ENCODE peak calls at places on chromosome 5, in nine cellular contexts. U, R, S, E, K, N, M, Q and F are unnamed samples.

GRCh38 chr5:1494780-1495524 is 28.8 kb downstream of the LPCAT1 start:
- DNase-seq in U (no peak), N (peak), K (peak), R (no peak), S (no peak), M (peak), E (peak), Q (no peak), F (no peak)

GRCh38 chr5:178296066-178296465 is 63.5 kb upstream of the PHYKPL start:
- DNase-seq in S (no peak), E (no peak), M (no peak), R (peak), Q (no peak), U (no peak), N (peak), K (peak), F (no peak)

GRCh38 chr5:99037668-99038067 is 108.9 kb upstream of the CHD1 start:
- DNase-seq in Q (no peak), E (no peak), R (no peak), K (peak), U (no peak), M (peak), N (peak), S (no peak), F (no peak)

GRCh38 chr5:32278403-32278802 is 34.3 kb downstream of the MTMR12 start:
- DNase-seq in E (no peak), M (no peak), Q (no peak), K (no peak), S (no peak), U (no peak), R (no peak), N (no peak), F (peak)

GRCh38 chr5:85545129-85545528 is 1072.6 kb upstream of the COX7C start:
- DNase-seq in U (no peak), S (no peak), Q (no peak), R (no peak), M (no peak), N (no peak), K (no peak), E (no peak), F (no peak)

GRCh38 chr5:55063899-55064298 is 38.5 kb upstream of the GZMA start:
- DNase-seq in N (no peak), U (no peak), R (no peak), Q (no peak), M (no peak), S (no peak), K (no peak), E (no peak), F (no peak)

GRCh38 chr5:55036477-55036876 is 12.4 kb downstream of the GZMK start:
- DNase-seq in N (no peak), Q (no peak), K (no peak), R (no peak), M (no peak), U (no peak), S (no peak), E (no peak), F (no peak)

GRCh38 chr5:15763754-15764153 is 263.8 kb downstream of the FBXL7 start:
- DNase-seq in S (no peak), E (no peak), R (no peak), K (no peak), M (no peak), N (no peak), Q (no peak), U (no peak), F (no peak)

GRCh38 chr5:89246252-89246651 is 363.3 kb upstream of the MEF2C start:
- DNase-seq in R (no peak), K (no peak), Q (no peak), S (no peak), N (no peak), U (peak), E (no peak), M (no peak), F (no peak)

GRCh38 chr5:10120934-10121333 is 128.8 kb downstream of the ATPSCKMT start:
- DNase-seq in M (no peak), U (no peak), S (no peak), R (no peak), N (no peak), Q (no peak), K (no peak), E (no peak), F (no peak)

GRCh38 chr5:43973318-43973717 is 370.3 kb downstream of the NNT start:
- DNase-seq in Q (no peak), K (no peak), E (no peak), S (no peak), R (no peak), N (no peak), M (no peak), U (no peak), F (no peak)

GRCh38 chr5:2205185-2205585 is 322.5 kb upstream of the IRX4 start:
- DNase-seq in M (no peak), S (no peak), N (no peak), R (no peak), K (no peak), Q (no peak), E (peak), U (no peak), F (no peak)

GRCh38 chr5:27612161-27612560 is 573.8 kb upstream of the CDH9 start:
- DNase-seq in Q (no peak), E (no peak), R (no peak), U (no peak), S (no peak), M (no peak), N (no peak), K (no peak), F (no peak)

GRCh38 chr5:73007051-73007450 is 51.2 kb downstream of the FCHO2 start:
- DNase-seq in Q (no peak), R (no peak), M (no peak), E (no peak), N (no peak), K (no peak), U (no peak), S (no peak), F (no peak)

GRCh38 chr5:91641730-91642350 is 258.7 kb upstream of the ARRDC3 start:
- DNase-seq in Q (peak), K (no peak), M (no peak), R (no peak), S (peak), N (no peak), U (peak), E (no peak), F (peak)

GRCh38 chr5:156258934-156259333 is 68.0 kb upstream of the SGCD start:
- DNase-seq in U (no peak), R (no peak), S (no peak), M (no peak), Q (no peak), N (no peak), E (no peak), K (no peak), F (no peak)

GRCh38 chr5:168187599-168187998 is 103.8 kb upstream of the WWC1 start:
- DNase-seq in N (no peak), E (no peak), R (no peak), U (no peak), Q (no peak), M (no peak), S (no peak), K (no peak), F (no peak)

GRCh38 chr5:1820381-1820780 is 19.2 kb downstream of the NDUFS6 start:
- DNase-seq in Q (no peak), R (peak), N (no peak), E (no peak), M (no peak), S (peak), K (peak), U (no peak), F (no peak)

GRCh38 chr5:51974834-51975233 is 591.6 kb downstream of the ISL1 start:
- DNase-seq in R (no peak), U (no peak), Q (no peak), K (no peak), N (no peak), M (no peak), S (no peak), E (no peak), F (no peak)

GRCh38 chr5:102295534-102296228 is 403 bp downstream of the SLCO4C1 start:
- DNase-seq in R (no peak), S (no peak), M (no peak), K (peak), Q (no peak), U (no peak), E (no peak), N (no peak), F (peak)

GRCh38 chr5:102294996-102295395 is 1.1 kb downstream of the SLCO4C1 start:
- DNase-seq in Q (no peak), E (no peak), R (no peak), K (no peak), M (no peak), N (no peak), S (no peak), U (no peak), F (no peak)

GRCh38 chr5:102296229-102296817 is at the start of gene SLCO4C1:
- DNase-seq in Q (peak), E (peak), R (peak), S (peak), U (peak), N (peak), K (peak), M (peak), F (peak)
- TF ChIP-seq POLR2A in Q (no peak), E (no peak), R (no peak), S (no peak), U (no peak), N (no peak), K (no peak), M (no peak), F (peak)

DNA sequence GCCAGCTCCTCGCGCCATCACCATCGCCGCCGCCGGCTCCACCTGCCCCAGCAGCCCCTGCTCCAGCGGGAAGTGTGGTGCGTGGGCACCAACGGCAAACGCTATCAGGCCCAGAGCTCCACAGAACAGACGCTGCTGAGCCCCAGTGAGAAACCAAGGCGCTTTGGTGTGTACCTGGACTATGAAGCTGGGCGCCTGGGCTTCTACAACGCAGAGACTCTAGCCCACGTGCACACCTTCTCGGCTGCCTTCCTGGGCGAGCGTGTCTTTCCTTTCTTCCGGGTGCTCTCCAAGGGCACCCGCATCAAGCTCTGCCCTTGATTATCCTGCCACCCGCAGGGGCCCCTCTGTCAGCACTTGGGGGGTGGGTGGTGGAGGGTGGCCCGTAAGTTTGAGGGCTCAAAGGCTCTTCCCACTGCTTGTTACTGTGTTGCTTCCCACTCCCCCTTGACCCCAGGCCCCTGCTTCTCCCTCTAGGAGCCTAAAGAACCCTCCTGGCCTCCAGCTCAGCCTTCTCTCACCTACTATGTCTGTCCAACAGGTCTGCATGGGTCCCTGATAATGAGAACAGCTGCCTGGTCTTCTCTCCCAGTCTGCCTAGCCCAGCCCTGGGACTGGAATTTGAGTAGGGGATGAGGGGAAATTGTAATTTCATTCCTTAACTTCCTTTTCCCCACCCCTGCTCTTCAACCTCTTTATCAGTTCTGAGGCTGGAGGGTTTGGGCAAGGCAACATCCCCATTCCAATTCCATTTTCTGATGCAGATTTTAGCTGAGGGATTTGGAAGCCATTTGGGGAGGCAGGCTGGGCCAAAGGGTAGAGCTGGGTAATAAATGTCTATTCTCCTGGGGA is 9.0 kb downstream of the RACK1 start:
- DNase-seq in S (peak), R (no peak), E (no peak), U (no peak), N (no peak), Q (no peak), M (no peak), K (peak), F (no peak)
- TF ChIP-seq POLR2A in S (peak), R (no peak), E (no peak), U (peak), N (no peak), Q (peak), M (no peak), K (no peak), F (peak)

DNA sequence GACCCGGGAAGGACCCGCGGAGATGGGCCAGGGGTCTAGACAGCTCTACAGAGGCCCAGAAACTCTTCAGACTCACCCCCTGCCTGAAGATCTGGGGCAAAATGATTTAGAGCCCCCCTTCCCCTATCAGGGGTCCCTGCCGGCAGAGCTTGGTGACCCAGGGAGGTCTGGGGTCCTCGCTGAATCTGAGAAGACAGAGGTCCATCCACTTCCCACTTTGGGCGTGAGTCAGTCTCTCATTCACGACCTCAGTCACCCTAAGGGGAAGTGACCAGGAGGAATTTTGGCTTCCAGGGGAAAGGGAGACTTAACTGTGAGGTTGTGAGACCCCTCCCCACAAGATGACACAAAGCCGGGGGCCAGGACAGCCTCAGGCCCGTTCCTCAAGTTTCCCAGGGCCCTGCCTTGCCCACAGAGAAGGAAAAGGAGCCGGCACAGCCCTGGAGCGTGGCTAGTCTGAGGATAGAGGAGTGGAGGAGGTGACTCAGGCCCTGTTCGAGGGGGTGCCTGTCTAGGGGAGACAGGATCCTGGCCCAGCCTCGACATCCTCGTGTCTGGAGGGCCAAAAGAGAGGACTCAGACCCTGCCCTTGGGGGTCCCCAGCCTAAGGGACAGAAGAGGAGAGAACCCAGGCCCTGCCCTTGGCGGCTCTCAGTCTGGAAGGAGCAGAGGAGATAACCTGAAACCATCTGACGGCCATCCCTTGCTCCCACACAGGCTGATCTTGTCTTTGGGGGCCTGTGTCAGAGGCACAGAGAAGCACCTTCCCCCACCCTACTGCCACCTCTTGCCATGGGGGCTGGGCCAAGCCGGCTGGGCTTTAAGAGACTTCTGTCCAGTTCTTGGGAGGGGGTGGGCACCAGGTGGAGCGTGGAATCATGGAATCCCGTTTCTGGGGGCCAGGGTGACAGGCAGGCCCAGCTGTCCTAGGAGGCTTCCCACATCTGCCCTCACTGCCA is 885 bp downstream of the PDLIM4 start:
- DNase-seq in M (no peak), U (peak), S (no peak), K (peak), N (no peak), R (peak), E (no peak), Q (no peak), F (no peak)
- TF ChIP-seq POLR2A in M (no peak), U (peak), S (no peak), K (no peak), N (no peak), R (no peak), E (no peak), Q (no peak), F (no peak)

DNA sequence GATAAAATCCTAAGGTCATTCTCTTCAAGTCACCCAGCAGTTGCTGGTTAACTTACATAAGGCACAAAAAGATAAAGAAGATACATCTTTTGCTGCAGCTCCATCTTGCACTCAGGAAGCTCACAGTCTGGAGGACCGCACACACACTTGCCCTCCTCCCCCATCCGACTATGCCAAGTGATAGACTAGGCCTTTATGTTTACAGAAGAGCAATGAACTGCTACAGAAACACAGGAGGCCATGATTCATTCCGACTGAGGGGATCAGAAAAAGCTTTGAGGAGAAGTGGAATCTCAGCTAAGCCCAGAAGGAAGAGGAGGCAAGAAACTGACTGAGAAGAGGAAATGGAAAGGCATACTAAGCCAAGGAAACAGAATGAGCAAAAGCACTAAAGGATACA is 17.4 kb downstream of the NRG2 start:
- DNase-seq in S (no peak), K (no peak), R (no peak), E (no peak), U (no peak), M (no peak), N (no peak), Q (no peak), F (no peak)
- TF ChIP-seq POLR2A in S (no peak), K (no peak), R (no peak), E (no peak), U (no peak), M (no peak), N (no peak), Q (no peak), F (no peak)

DNA sequence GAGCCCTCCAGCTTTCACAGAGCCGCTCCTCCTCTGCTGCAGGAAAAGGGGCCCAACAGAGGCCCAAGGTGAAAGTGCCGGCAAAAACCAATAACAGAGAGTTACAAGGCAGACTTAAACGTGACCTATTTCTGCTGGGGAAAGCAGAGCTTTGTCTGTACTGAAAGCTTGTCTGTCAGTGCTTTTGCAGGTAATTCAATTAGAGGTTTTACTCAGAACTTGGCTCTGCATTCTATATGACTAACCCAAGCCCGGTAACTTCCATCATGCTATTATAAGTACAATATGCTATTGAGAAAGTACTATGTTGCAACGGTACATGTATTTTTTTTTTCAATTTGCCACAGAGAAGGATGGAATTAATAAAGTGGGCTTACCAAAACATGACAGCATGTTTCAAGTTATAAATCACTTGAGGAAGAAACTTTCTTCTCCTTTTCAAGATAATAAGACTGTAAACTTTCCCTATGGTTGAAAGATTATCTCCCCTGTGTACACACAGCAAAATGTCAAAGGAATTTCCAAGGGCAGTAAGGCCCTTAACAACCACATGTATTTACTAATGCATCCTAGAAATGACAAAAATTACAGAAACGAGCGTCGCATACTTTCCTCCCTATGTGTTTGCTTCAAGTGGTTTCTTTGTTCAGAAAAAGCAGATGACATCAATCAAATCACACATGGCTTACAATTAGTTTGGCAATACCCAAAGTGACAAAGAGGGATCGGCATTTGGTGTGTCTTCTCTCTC is 282.5 kb downstream of the EFNA5 start:
- DNase-seq in N (no peak), R (no peak), M (no peak), Q (no peak), U (peak), E (no peak), S (no peak), K (no peak), F (no peak)
- TF ChIP-seq POLR2A in N (no peak), R (no peak), M (no peak), Q (no peak), U (no peak), E (no peak), S (no peak), K (no peak), F (no peak)